ENCODE peak calls at places on chromosomes 5 and 9, in five cellular contexts. One of them, this sample, is unnamed.

GRCh38 chr5:65790371-65791163 is 68.6 kb downstream of the NLN start:
- DNase-seq in choroid plexus epithelial cell: peak
- DNase-seq in cardiac fibroblast: no peak
- DNase-seq in transverse colon: no peak
- DNase-seq in CD8-positive, alpha-beta T cell: no peak
- DNase-seq in this sample: no peak

GRCh38 chr9:114061830-114062474 is 16.1 kb downstream of the AMBP start:
- DNase-seq in choroid plexus epithelial cell: no peak
- DNase-seq in cardiac fibroblast: no peak
- DNase-seq in transverse colon: no peak
- DNase-seq in CD8-positive, alpha-beta T cell: no peak
- DNase-seq in this sample: no peak

GRCh38 chr9:4489919-4490704 is at the start of gene SLC1A1:
- DNase-seq in choroid plexus epithelial cell: peak
- DNase-seq in cardiac fibroblast: peak
- DNase-seq in transverse colon: peak
- DNase-seq in CD8-positive, alpha-beta T cell: peak
- DNase-seq in this sample: peak

GRCh38 chr5:165502893-165503696 is 1997.7 kb downstream of the MAT2B start:
- DNase-seq in choroid plexus epithelial cell: peak
- DNase-seq in cardiac fibroblast: no peak
- DNase-seq in transverse colon: no peak
- DNase-seq in CD8-positive, alpha-beta T cell: no peak
- DNase-seq in this sample: peak

GRCh38 chr9:125568616-125569015 is 138.4 kb downstream of the MAPKAP1 start:
- DNase-seq in choroid plexus epithelial cell: no peak
- DNase-seq in cardiac fibroblast: peak
- DNase-seq in transverse colon: no peak
- DNase-seq in CD8-positive, alpha-beta T cell: no peak
- DNase-seq in this sample: peak

GRCh38 chr9:135222991-135223760 is 135.7 kb downstream of the OLFM1 start:
- DNase-seq in choroid plexus epithelial cell: no peak
- DNase-seq in cardiac fibroblast: no peak
- DNase-seq in transverse colon: no peak
- DNase-seq in CD8-positive, alpha-beta T cell: no peak
- DNase-seq in this sample: no peak

GRCh38 chr5:91159647-91160046 is 223.5 kb downstream of the ARRDC3 start:
- DNase-seq in choroid plexus epithelial cell: no peak
- DNase-seq in cardiac fibroblast: no peak
- DNase-seq in transverse colon: no peak
- DNase-seq in CD8-positive, alpha-beta T cell: no peak
- DNase-seq in this sample: no peak

GRCh38 chr9:88291853-88292252 is 96.4 kb upstream of the SPIN1 start:
- DNase-seq in choroid plexus epithelial cell: no peak
- DNase-seq in cardiac fibroblast: no peak
- DNase-seq in transverse colon: no peak
- DNase-seq in CD8-positive, alpha-beta T cell: no peak
- DNase-seq in this sample: no peak

GRCh38 chr5:135242496-135243193 is 156.4 kb downstream of the MACROH2A1 start:
- DNase-seq in choroid plexus epithelial cell: no peak
- DNase-seq in cardiac fibroblast: peak
- DNase-seq in transverse colon: peak
- DNase-seq in CD8-positive, alpha-beta T cell: no peak
- DNase-seq in this sample: no peak

GRCh38 chr5:37212096-37212495 is 37.1 kb downstream of the CPLANE1 start:
- DNase-seq in choroid plexus epithelial cell: no peak
- DNase-seq in cardiac fibroblast: no peak
- DNase-seq in transverse colon: no peak
- DNase-seq in CD8-positive, alpha-beta T cell: no peak
- DNase-seq in this sample: no peak

GRCh38 chr5:1507016-1507375 is 16.8 kb downstream of the LPCAT1 start:
- DNase-seq in choroid plexus epithelial cell: no peak
- DNase-seq in cardiac fibroblast: no peak
- DNase-seq in transverse colon: no peak
- DNase-seq in CD8-positive, alpha-beta T cell: no peak
- DNase-seq in this sample: no peak

GRCh38 chr9:565528-565927 is 276.0 kb upstream of the DMRT1 start:
- DNase-seq in choroid plexus epithelial cell: no peak
- DNase-seq in cardiac fibroblast: no peak
- DNase-seq in transverse colon: no peak
- DNase-seq in CD8-positive, alpha-beta T cell: no peak
- DNase-seq in this sample: no peak

GRCh38 chr5:41843456-41844112 is 26.6 kb downstream of the OXCT1 start:
- DNase-seq in choroid plexus epithelial cell: peak
- DNase-seq in cardiac fibroblast: peak
- DNase-seq in transverse colon: peak
- DNase-seq in CD8-positive, alpha-beta T cell: peak
- DNase-seq in this sample: peak

GRCh38 chr5:149301744-149302380 is 30.2 kb downstream of the AFAP1L1 start:
- DNase-seq in choroid plexus epithelial cell: peak
- DNase-seq in cardiac fibroblast: peak
- DNase-seq in transverse colon: no peak
- DNase-seq in CD8-positive, alpha-beta T cell: no peak
- DNase-seq in this sample: no peak

GRCh38 chr5:74187757-74188156 is 452.8 kb downstream of the ENC1 start:
- DNase-seq in choroid plexus epithelial cell: peak
- DNase-seq in cardiac fibroblast: no peak
- DNase-seq in transverse colon: no peak
- DNase-seq in CD8-positive, alpha-beta T cell: no peak
- DNase-seq in this sample: no peak

GRCh38 chr9:121138973-121139372 is 62.7 kb downstream of the RAB14 start:
- DNase-seq in choroid plexus epithelial cell: no peak
- DNase-seq in cardiac fibroblast: no peak
- DNase-seq in transverse colon: no peak
- DNase-seq in CD8-positive, alpha-beta T cell: no peak
- DNase-seq in this sample: peak

GRCh38 chr9:120917989-120918630 is 8.5 kb downstream of the TRAF1 start:
- DNase-seq in choroid plexus epithelial cell: no peak
- DNase-seq in cardiac fibroblast: no peak
- DNase-seq in transverse colon: no peak
- DNase-seq in CD8-positive, alpha-beta T cell: no peak
- DNase-seq in this sample: no peak

GRCh38 chr5:177107159-177107558 is 20.4 kb downstream of the FGFR4 start:
- DNase-seq in choroid plexus epithelial cell: no peak
- DNase-seq in cardiac fibroblast: no peak
- DNase-seq in transverse colon: no peak
- DNase-seq in CD8-positive, alpha-beta T cell: no peak
- DNase-seq in this sample: no peak

GRCh38 chr9:134437417-134438203 is 111.4 kb downstream of the RXRA start:
- DNase-seq in choroid plexus epithelial cell: no peak
- DNase-seq in cardiac fibroblast: no peak
- DNase-seq in transverse colon: no peak
- DNase-seq in CD8-positive, alpha-beta T cell: no peak
- DNase-seq in this sample: no peak

GRCh38 chr9:131394464-131395026 is 659 bp downstream of the PRRC2B start:
- DNase-seq in choroid plexus epithelial cell: peak
- DNase-seq in cardiac fibroblast: peak
- DNase-seq in transverse colon: peak
- DNase-seq in CD8-positive, alpha-beta T cell: peak
- DNase-seq in this sample: peak

GRCh38 chr5:144711172-144711571 is 540.5 kb downstream of the KCTD16 start:
- DNase-seq in choroid plexus epithelial cell: no peak
- DNase-seq in cardiac fibroblast: no peak
- DNase-seq in transverse colon: no peak
- DNase-seq in CD8-positive, alpha-beta T cell: no peak
- DNase-seq in this sample: no peak

GRCh38 chr5:16291894-16292293 is 112.3 kb upstream of the MARCHF11 start:
- DNase-seq in choroid plexus epithelial cell: no peak
- DNase-seq in cardiac fibroblast: no peak
- DNase-seq in transverse colon: no peak
- DNase-seq in CD8-positive, alpha-beta T cell: no peak
- DNase-seq in this sample: no peak

GRCh38 chr9:93097496-93098205 is 1.6 kb downstream of the CARD19 start:
- DNase-seq in choroid plexus epithelial cell: no peak
- DNase-seq in cardiac fibroblast: no peak
- DNase-seq in transverse colon: peak
- DNase-seq in CD8-positive, alpha-beta T cell: no peak
- DNase-seq in this sample: peak

GRCh38 chr9:73023025-73023541 is 70.2 kb upstream of the ALDH1A1 start:
- DNase-seq in choroid plexus epithelial cell: peak
- DNase-seq in cardiac fibroblast: peak
- DNase-seq in transverse colon: peak
- DNase-seq in CD8-positive, alpha-beta T cell: peak
- DNase-seq in this sample: peak

GRCh38 chr9:14719231-14719923 is 3.2 kb downstream of the CER1 start:
- DNase-seq in choroid plexus epithelial cell: no peak
- DNase-seq in cardiac fibroblast: no peak
- DNase-seq in transverse colon: no peak
- DNase-seq in CD8-positive, alpha-beta T cell: no peak
- DNase-seq in this sample: no peak

GRCh38 chr9:14723301-14723700 is 768 bp upstream of the CER1 start:
- DNase-seq in choroid plexus epithelial cell: no peak
- DNase-seq in cardiac fibroblast: no peak
- DNase-seq in transverse colon: no peak
- DNase-seq in CD8-positive, alpha-beta T cell: no peak
- DNase-seq in this sample: no peak

DNA sequence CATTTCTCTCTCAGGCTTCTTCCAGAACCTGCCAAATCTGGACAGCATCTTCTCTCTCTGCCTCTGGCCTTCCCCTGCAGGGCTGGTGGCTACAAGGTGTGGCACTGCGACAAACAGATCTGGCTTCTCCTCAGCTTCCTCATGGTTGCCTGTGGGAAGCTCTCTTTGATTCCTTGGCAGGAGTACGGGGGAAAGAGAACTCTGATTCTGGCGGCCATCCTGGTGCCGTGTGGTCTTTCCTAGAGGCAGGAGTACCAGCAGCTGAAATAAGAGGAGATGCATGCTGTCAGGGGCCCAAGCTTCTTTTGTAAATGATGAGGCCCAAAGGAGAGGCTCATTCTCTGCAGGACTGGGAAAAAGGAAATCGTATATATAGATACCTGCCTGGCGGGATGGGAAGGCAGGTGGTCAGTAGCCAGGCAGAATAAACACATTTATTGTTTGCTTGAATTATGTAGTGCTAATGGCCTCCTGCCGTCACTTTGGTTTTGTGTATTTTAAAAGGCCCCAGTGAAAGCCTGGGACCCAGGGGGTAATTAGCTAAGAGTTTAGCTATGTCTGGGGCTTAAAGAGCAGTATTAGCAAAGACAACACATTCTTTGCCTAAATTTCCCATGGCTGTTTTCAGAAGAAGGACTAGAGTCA is at the start of gene CER1:
- DNase-seq in choroid plexus epithelial cell: no peak
- DNase-seq in cardiac fibroblast: no peak
- DNase-seq in transverse colon: no peak
- DNase-seq in CD8-positive, alpha-beta T cell: no peak
- DNase-seq in this sample: no peak
- H3K4me3 ChIP-seq in choroid plexus epithelial cell: no peak
- H3K4me3 ChIP-seq in cardiac fibroblast: no peak
- H3K4me3 ChIP-seq in transverse colon: no peak
- H3K4me3 ChIP-seq in CD8-positive, alpha-beta T cell: no peak
- H3K4me3 ChIP-seq in this sample: no peak

DNA sequence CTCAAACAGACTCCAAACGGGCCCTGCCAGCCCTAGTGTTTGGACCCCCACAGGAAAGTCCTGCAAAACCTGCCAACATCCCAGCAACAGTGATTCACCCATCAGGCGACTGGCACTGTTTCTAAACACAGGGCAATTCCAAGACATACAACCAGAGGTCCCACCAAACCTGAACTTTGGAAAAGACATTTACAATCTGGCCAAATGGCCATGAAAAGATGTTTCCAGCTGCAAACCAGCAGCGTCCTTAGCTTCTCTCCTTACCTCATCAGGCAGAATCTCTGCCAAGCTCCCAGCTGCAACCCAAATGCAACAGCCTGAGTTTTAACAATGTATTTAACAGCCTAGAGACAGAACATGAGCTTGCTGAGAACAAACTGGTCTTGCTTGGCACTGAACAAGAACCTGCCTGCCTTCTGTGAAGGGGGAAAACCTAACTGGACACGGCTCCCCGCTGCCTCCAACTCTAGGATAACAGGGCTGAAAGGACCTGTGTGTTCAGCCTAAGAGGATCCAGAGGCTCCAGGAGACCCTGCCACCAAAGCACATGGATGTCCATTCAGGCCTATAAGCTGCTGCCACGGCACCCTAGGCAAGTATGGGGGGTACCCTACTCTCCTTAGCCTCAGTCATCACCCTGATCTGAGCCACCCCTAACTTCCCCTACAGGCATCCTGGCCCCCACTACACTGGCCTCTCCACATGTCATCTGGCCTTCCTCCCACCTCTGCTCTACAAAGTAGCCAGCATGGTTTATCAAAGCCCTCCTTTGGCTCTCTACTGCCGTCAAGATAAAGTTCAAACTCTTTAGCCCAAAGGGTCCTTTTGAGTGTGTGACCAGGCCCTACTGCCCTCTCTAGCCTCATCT is 5.6 kb downstream of the P4HA2 start:
- DNase-seq in choroid plexus epithelial cell: peak
- DNase-seq in cardiac fibroblast: peak
- DNase-seq in transverse colon: peak
- DNase-seq in CD8-positive, alpha-beta T cell: no peak
- DNase-seq in this sample: peak
- TF ChIP-seq CTCF in choroid plexus epithelial cell: peak
- TF ChIP-seq CTCF in cardiac fibroblast: no peak
- TF ChIP-seq CTCF in transverse colon: no peak
- TF ChIP-seq CTCF in CD8-positive, alpha-beta T cell: no peak
- TF ChIP-seq CTCF in this sample: peak

GRCh38 chr9:14275331-14275730 is 38.6 kb downstream of the NFIB start:
- DNase-seq in choroid plexus epithelial cell: no peak
- DNase-seq in cardiac fibroblast: peak
- DNase-seq in transverse colon: no peak
- DNase-seq in CD8-positive, alpha-beta T cell: no peak
- DNase-seq in this sample: no peak
- H3K4me3 ChIP-seq in choroid plexus epithelial cell: no peak
- H3K4me3 ChIP-seq in cardiac fibroblast: no peak
- H3K4me3 ChIP-seq in transverse colon: no peak
- H3K4me3 ChIP-seq in CD8-positive, alpha-beta T cell: no peak
- H3K4me3 ChIP-seq in this sample: no peak

DNA sequence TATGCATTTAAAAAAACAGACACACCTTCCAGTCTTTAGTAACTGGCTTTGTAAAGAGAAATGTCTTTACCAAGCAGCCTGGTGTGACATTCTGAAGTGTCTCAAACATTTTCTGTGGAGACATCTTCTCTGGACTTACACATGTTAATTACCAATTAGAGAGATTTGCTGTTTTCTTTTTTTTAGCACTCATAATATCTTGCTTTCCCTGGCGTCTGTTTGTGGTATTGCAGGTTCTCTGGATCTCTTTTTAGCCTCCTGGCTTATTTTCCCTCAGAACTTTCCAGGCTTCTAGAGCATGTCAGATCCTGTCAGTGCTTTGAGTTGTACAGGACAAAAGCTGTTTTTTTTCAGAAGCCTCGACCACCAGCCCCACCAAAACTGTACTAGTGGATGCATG is 92.5 kb downstream of the MSX2 start:
- DNase-seq in choroid plexus epithelial cell: no peak
- DNase-seq in cardiac fibroblast: no peak
- DNase-seq in transverse colon: no peak
- DNase-seq in CD8-positive, alpha-beta T cell: no peak
- DNase-seq in this sample: no peak
- TF ChIP-seq CTCF in choroid plexus epithelial cell: peak
- TF ChIP-seq CTCF in cardiac fibroblast: peak
- TF ChIP-seq CTCF in transverse colon: peak
- TF ChIP-seq CTCF in CD8-positive, alpha-beta T cell: no peak
- TF ChIP-seq CTCF in this sample: peak

DNA sequence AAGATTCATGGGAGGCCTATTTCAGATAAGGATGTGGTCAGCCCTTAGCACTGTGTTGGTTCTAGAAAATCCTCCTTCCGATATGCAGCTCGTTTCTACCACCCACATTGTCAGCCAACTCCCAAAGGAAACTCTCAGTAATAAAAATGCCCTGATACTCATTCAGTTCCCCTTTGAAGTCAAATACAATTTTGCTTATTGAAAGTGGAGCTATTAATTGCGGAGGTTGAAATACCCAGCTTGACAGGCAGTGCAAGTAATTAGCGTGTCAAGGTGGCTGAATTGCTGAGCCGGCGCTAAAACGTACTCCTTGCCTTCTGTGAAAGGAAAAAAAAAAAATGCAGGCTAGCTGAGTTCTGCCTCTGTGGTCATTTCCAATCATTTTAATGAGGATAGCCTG is 165.5 kb downstream of the RORB start:
- DNase-seq in choroid plexus epithelial cell: no peak
- DNase-seq in cardiac fibroblast: no peak
- DNase-seq in transverse colon: no peak
- DNase-seq in CD8-positive, alpha-beta T cell: no peak
- DNase-seq in this sample: no peak
- H3K4me3 ChIP-seq in choroid plexus epithelial cell: no peak
- H3K4me3 ChIP-seq in cardiac fibroblast: no peak
- H3K4me3 ChIP-seq in transverse colon: no peak
- H3K4me3 ChIP-seq in CD8-positive, alpha-beta T cell: no peak
- H3K4me3 ChIP-seq in this sample: no peak

This sample was measured in fibroblast of villous mesenchyme.